ENCODE peak calls at places on chromosomes 3 and 15, in six cellular contexts. S is psoas muscle, J is heart left ventricle, A is cardiac muscle cell, I is mammary epithelial cell, O is left ventricle myocardium inferior. M is an unnamed sample.

GRCh38 chr3:143226678-143227291 is 107.2 kb downstream of the CHST2 start:
- DNase-seq in S (no peak), J (no peak), A (no peak), I (no peak), O (no peak), M (no peak)

GRCh38 chr15:38905634-38906033 is 341.0 kb upstream of the RASGRP1 start:
- DNase-seq in S (no peak), J (no peak), A (no peak), I (no peak), O (no peak), M (no peak)

GRCh38 chr15:80109388-80109787 is 43.4 kb upstream of the FAH start:
- DNase-seq in S (no peak), J (no peak), A (no peak), I (no peak), O (no peak), M (no peak)

GRCh38 chr15:40543082-40543481 is 21.8 kb downstream of the CCDC32 start:
- DNase-seq in S (no peak), J (no peak), A (no peak), I (no peak), O (no peak), M (no peak)

GRCh38 chr3:50334339-50335075 is 6.1 kb downstream of the RASSF1 start:
- DNase-seq in S (no peak), J (no peak), A (no peak), I (no peak), O (no peak), M (no peak)

GRCh38 chr3:114879059-114880031 is 267.7 kb downstream of the ZBTB20 start:
- DNase-seq in S (no peak), J (peak; percentile 14), A (peak; percentile 41), I (peak; percentile 28), O (no peak), M (no peak)

GRCh38 chr15:26697913-26698312 is 75.0 kb downstream of the GABRB3 start:
- DNase-seq in S (no peak), J (no peak), A (no peak), I (no peak), O (no peak), M (no peak)

GRCh38 chr3:30775070-30775469 is 119.4 kb downstream of the GADL1 start:
- DNase-seq in S (no peak), J (no peak), A (no peak), I (no peak), O (no peak), M (no peak)

GRCh38 chr3:102741105-102741504 is 306.3 kb downstream of the ZPLD1 start:
- DNase-seq in S (no peak), J (no peak), A (no peak), I (peak; percentile 0), O (no peak), M (peak; percentile 27)

GRCh38 chr3:139588450-139588849 is 48.9 kb upstream of the RBP1 start:
- DNase-seq in S (no peak), J (peak; percentile 32), A (no peak), I (peak; percentile 36), O (peak; percentile 25), M (peak; percentile 41)

GRCh38 chr15:95169701-95170459 is 938.5 kb downstream of the MCTP2 start:
- DNase-seq in S (peak; percentile 40), J (no peak), A (no peak), I (no peak), O (no peak), M (peak; percentile 21)

GRCh38 chr3:101995371-101996046 is 146.2 kb downstream of the NFKBIZ start:
- DNase-seq in S (no peak), J (no peak), A (peak; percentile 64), I (no peak), O (no peak), M (no peak)

GRCh38 chr3:61877359-61877770 is 316.0 kb downstream of the PTPRG start:
- DNase-seq in S (no peak), J (no peak), A (peak; percentile 57), I (no peak), O (no peak), M (no peak)

GRCh38 chr15:85589873-85590272 is 204.9 kb downstream of the KLHL25 start:
- DNase-seq in S (no peak), J (no peak), A (peak; percentile 63), I (peak; percentile 46), O (no peak), M (no peak)

GRCh38 chr3:32419766-32420137 is 28.1 kb downstream of the CMTM7 start:
- DNase-seq in S (no peak), J (no peak), A (peak; percentile 19), I (no peak), O (no peak), M (no peak)

GRCh38 chr3:32421185-32421584 is 29.5 kb downstream of the CMTM7 start:
- DNase-seq in S (no peak), J (no peak), A (no peak), I (no peak), O (no peak), M (no peak)

GRCh38 chr3:32421991-32422859 is 30.6 kb downstream of the CMTM7 start:
- DNase-seq in S (peak; percentile 82), J (peak; percentile 83), A (peak; percentile 92), I (peak; percentile 97), O (peak; percentile 91), M (peak; percentile 87)

GRCh38 chr3:32422943-32423342 is 31.3 kb downstream of the CMTM7 start:
- DNase-seq in S (no peak), J (no peak), A (no peak), I (no peak), O (no peak), M (no peak)

DNA sequence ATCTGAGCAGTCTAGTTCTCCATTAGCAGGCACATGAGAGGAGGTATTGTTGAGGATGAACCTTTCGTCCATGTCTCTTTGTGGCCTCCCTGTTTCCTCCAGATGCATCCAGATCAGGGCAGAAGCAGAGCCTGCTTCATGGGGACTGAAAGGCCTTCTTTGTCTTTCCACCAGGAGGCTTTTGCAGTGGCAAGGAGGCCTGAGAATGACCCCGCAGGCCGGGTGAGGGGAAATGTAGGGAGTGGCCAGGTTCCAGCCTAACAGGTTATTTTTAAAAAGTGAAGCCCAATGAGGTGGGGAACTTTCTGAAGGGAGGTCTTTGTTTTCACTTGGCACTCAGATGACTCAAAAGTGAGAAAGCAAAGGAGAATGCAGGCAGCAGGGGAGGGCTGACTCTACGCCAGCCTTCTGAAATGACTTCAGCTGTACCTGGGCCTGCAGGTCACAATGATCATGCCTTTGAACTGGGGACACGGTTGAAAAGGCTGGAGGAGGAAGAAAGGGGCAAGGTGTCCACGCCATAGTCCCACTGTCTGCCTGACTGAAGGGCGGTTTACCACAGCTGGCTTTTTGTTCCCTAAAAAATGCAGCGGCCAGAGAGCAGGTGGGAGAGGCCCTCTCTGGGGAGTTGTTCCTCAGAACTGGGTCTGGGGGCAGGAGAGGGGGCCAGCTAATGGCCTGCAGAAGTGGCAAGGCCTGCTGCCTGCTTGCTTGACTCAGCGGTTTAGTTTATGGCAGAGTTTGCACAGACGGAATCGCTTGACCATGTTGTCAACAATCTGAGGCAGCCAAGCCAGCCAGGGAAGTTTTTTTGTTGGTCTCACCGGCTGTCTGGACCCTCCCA is 28.7 kb downstream of the CMTM7 start:
- DNase-seq in S (no peak), J (no peak), A (peak; percentile 49), I (peak; percentile 98), O (no peak), M (no peak)
- H3K4me3 ChIP-seq in S (no peak overlapping the region), J (no peak overlapping the region), A (no peak overlapping the region), I (no peak overlapping the region), O (no peak overlapping the region), M (no peak overlapping the region)

GRCh38 chr3:100561459-100562158 is 47.8 kb upstream of the ADGRG7 start:
- DNase-seq in S (no peak), J (no peak), A (peak; percentile 89), I (peak; percentile 90), O (no peak), M (no peak)
- H3K4me1 ChIP-seq in S (no peaks in the 10 kb centered on the region), J (no peaks in the 10 kb centered on the region), A (peaks cover 26% of the 10 kb centered on the region), I (peaks cover 39% of the 10 kb centered on the region), O (no peaks in the 10 kb centered on the region), M (no peaks in the 10 kb centered on the region)

DNA sequence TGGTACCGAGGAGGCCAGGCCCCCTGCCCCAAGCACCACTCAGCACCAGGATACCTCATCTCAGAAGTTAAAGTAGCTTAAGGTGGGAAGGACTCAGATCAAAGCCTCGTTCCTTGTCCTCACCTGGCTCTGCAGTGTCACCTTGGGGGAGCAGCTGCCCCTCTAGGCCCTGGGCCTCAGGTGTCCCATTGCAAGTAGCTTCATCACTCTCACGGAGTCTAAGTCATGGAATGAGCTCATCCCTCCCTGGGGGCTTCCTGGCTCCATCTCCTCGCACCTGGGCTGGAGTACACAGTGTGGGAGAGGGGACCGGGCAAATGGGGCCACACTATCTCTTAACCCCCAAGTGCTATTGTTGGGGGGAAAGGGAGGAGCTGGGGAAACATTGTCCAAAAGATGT is 148.0 kb downstream of the TPRA1 start:
- DNase-seq in S (no peak), J (no peak), A (no peak), I (no peak), O (no peak), M (no peak)
- TF ChIP-seq CTCF in S (no peak), J (no peak), A (no peak), I (no peak), O (no peak), M (no peak)

DNA sequence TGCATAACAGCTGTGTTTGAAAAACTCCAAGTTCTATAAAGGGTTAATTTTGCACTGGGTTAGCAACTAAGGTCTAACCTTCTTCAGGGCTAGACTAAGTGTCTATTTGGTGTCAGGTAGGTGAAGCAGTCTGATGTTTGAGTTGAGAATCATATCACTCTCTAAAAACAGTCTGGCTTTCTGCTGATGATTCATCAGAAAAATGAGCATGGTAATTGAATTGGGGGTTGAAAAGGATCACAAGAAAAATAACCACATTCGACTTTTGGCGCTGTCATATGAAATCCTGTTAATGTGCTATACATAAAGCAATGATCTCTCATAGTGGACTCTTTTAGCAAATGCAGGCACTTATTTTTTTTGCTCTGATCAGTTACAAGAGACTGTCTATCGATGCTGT is 242.2 kb upstream of the AZI2 start:
- DNase-seq in S (no peak), J (no peak), A (no peak), I (no peak), O (no peak), M (no peak)
- H3K4me3 ChIP-seq in S (no peak overlapping the region), J (no peak overlapping the region), A (no peak overlapping the region), I (no peak overlapping the region), O (no peak overlapping the region), M (no peak overlapping the region)

DNA sequence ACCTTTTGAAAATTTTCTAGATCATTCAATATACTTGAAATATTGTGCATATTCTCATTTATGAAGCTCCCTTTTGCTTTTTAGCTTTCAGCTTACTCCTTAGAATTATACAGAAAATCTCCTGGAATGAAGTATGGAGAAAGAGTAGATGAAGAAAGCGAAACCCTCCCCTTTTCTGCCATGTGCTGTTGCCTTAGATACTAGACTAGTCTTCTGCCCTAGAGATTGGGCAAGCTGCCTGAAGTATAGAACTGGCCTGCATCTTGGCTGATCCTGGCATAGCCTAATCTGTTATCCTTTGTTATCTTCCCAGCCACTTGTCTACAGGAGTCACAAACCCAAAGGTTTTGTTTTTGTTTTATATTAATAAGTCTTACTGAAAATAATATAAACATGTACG is 138.8 kb downstream of the RBPMS2 start:
- DNase-seq in S (no peak), J (no peak), A (peak; percentile 64), I (no peak), O (no peak), M (no peak)
- H3K4me1 ChIP-seq in S (peaks cover 22% of the 10 kb centered on the region), J (peaks cover 39% of the 10 kb centered on the region), A (peaks cover 34% of the 10 kb centered on the region), I (peaks cover 16% of the 10 kb centered on the region), O (peaks cover 52% of the 10 kb centered on the region), M (peaks cover 52% of the 10 kb centered on the region)

M was measured in mucosa of descending colon.